ENCODE peak calls at places on chromosome 9, in ten cellular contexts. K is endothelial cell, U is fibroblast of the aortic adventitia, R is heart left ventricle, Y is kidney epithelial cell, B is IMR-90, S is uterus, L is upper lobe of right lung, E is Peyer's patch, F is gastrocnemius medialis. V is an unnamed sample.

GRCh38 chr9:131810351-131811170 is 70.7 kb upstream of the RAPGEF1 start:
- DNase-seq in Y (no peak), K (no peak), S (no peak), L (no peak), B (no peak), U (no peak), R (no peak), F (no peak), E (no peak), V (no peak)

GRCh38 chr9:97875111-97875510 is 22.1 kb downstream of the FOXE1 start:
- DNase-seq in U (no peak), F (no peak), K (no peak), Y (no peak), S (no peak), B (no peak), E (no peak), R (no peak), L (no peak), V (peak)

GRCh38 chr9:126038790-126039189 is 287.8 kb upstream of the MVB12B start:
- DNase-seq in L (no peak), F (no peak), U (no peak), B (no peak), R (no peak), S (no peak), E (no peak), K (no peak), Y (no peak), V (no peak)

GRCh38 chr9:126291925-126292324 is 34.7 kb upstream of the MVB12B start:
- DNase-seq in F (no peak), K (no peak), R (no peak), B (no peak), U (no peak), Y (no peak), E (no peak), L (no peak), S (no peak), V (peak)

GRCh38 chr9:34572628-34573027 is 16.9 kb downstream of the CNTFR start:
- DNase-seq in K (no peak), R (no peak), B (no peak), Y (no peak), U (no peak), S (no peak), E (no peak), F (no peak), L (no peak), V (no peak)

GRCh38 chr9:132949709-132950108 is 5.3 kb upstream of the TSC1 start:
- DNase-seq in E (no peak), F (no peak), U (no peak), Y (no peak), R (no peak), S (no peak), L (no peak), B (no peak), K (no peak), V (no peak)

GRCh38 chr9:126173401-126173800 is 153.2 kb upstream of the MVB12B start:
- DNase-seq in B (no peak), L (no peak), K (no peak), U (no peak), E (no peak), S (no peak), Y (no peak), F (no peak), R (no peak), V (peak)

GRCh38 chr9:112157087-112157486 is 18.0 kb downstream of the SUSD1 start:
- DNase-seq in F (no peak), R (no peak), L (no peak), Y (no peak), U (no peak), K (no peak), B (no peak), S (no peak), E (no peak), V (no peak)

GRCh38 chr9:128244443-128245226 is 31.2 kb downstream of the GOLGA2 start:
- DNase-seq in U (peak), F (peak), L (peak), K (no peak), E (peak), Y (no peak), B (peak), R (peak), S (peak), V (peak)

GRCh38 chr9:115106001-115106400 is 12.0 kb downstream of the TNC start:
- DNase-seq in U (no peak), B (peak), F (no peak), R (no peak), K (no peak), E (no peak), L (no peak), S (no peak), Y (no peak), V (no peak)

GRCh38 chr9:134099123-134099761 is 31.4 kb upstream of the BRD3 start:
- DNase-seq in U (peak), K (peak), R (no peak), E (peak), S (no peak), L (peak), F (no peak), B (peak), Y (peak), V (no peak)

GRCh38 chr9:110069326-110070248 is 138.4 kb downstream of the C9orf152 start:
- DNase-seq in B (peak), E (no peak), F (no peak), U (peak), K (no peak), R (peak), Y (no peak), L (peak), S (peak), V (no peak)

GRCh38 chr9:131287366-131287765 is 2.2 kb upstream of the PLPP7 start:
- DNase-seq in R (no peak), E (no peak), U (no peak), K (no peak), F (no peak), L (no peak), Y (no peak), B (no peak), S (no peak), V (no peak)

GRCh38 chr9:26955222-26955903 is 849 bp upstream of the IFT74 start:
- DNase-seq in S (no peak), L (no peak), R (no peak), F (no peak), Y (no peak), B (no peak), E (no peak), U (peak), K (no peak), V (no peak)

GRCh38 chr9:100601216-100601615 is 23.3 kb downstream of the CAVIN4 start:
- DNase-seq in S (no peak), U (peak), E (peak), Y (no peak), L (no peak), F (no peak), K (peak), R (no peak), B (peak), V (no peak)

GRCh38 chr9:113421726-113422125 is 11.2 kb downstream of the C9orf43 start:
- DNase-seq in K (no peak), S (no peak), F (no peak), R (no peak), B (no peak), Y (no peak), E (no peak), L (no peak), U (no peak), V (no peak)

GRCh38 chr9:86353591-86354047 is 591 bp downstream of the TUT7 start:
- DNase-seq in K (no peak), E (peak), Y (no peak), S (no peak), B (no peak), R (no peak), U (peak), F (no peak), L (no peak), V (no peak)

GRCh38 chr9:136326061-136326776 is 1.1 kb upstream of the GPSM1 start:
- DNase-seq in F (no peak), S (no peak), L (no peak), Y (no peak), B (peak), R (no peak), K (no peak), U (peak), E (no peak), V (peak)

GRCh38 chr9:2367970-2368369 is 253.6 kb upstream of the VLDLR start:
- DNase-seq in K (no peak), F (no peak), L (no peak), B (no peak), R (no peak), U (no peak), E (no peak), S (no peak), Y (no peak), V (no peak)

GRCh38 chr9:92724528-92725265 is 39.9 kb downstream of the BICD2 start:
- DNase-seq in R (no peak), Y (no peak), K (no peak), U (no peak), B (no peak), E (peak), F (no peak), S (no peak), L (no peak), V (peak)

GRCh38 chr9:7570107-7570720 is 229.4 kb downstream of the DMAC1 start:
- DNase-seq in K (peak), U (peak), L (no peak), R (no peak), B (peak), S (peak), E (peak), Y (peak), F (no peak), V (no peak)

GRCh38 chr9:34463098-34463900 is 4.7 kb downstream of the DNAI1 start:
- DNase-seq in K (no peak), E (no peak), L (no peak), Y (no peak), U (peak), B (peak), S (peak), F (no peak), R (no peak), V (no peak)

GRCh38 chr9:2559212-2560152 is 62.1 kb upstream of the VLDLR start:
- DNase-seq in K (no peak), U (peak), B (peak), Y (peak), S (peak), E (peak), R (peak), F (peak), L (no peak), V (no peak)

GRCh38 chr9:118578467-118578866 is 790.8 kb downstream of the BRINP1 start:
- DNase-seq in E (no peak), R (no peak), F (no peak), S (no peak), Y (peak), L (no peak), B (no peak), U (peak), K (no peak), V (no peak)

GRCh38 chr9:77464591-77465125 is 183.5 kb downstream of the GNA14 start:
- DNase-seq in Y (no peak), F (no peak), B (peak), R (no peak), U (no peak), E (no peak), K (no peak), L (no peak), S (no peak), V (no peak)

GRCh38 chr9:109027176-109027575 is 13.9 kb upstream of the CTNNAL1 start:
- DNase-seq in S (peak), E (no peak), Y (no peak), B (peak), R (no peak), K (no peak), U (peak), F (no peak), L (no peak), V (no peak)

GRCh38 chr9:116237456-116237855 is 83.9 kb downstream of the PAPPA start:
- DNase-seq in U (no peak), L (no peak), K (no peak), B (no peak), F (no peak), E (no peak), R (no peak), Y (no peak), S (no peak), V (no peak)

GRCh38 chr9:115250646-115251045 is 132.7 kb upstream of the TNC start:
- DNase-seq in R (no peak), S (no peak), U (peak), F (no peak), L (no peak), K (no peak), B (peak), E (no peak), Y (peak), V (no peak)

GRCh38 chr9:21974542-21975409 is 19.4 kb downstream of the CDKN2A start:
- DNase-seq in S (no peak), Y (no peak), B (peak), F (no peak), R (no peak), L (no peak), K (peak), U (no peak), E (no peak), V (peak)

GRCh38 chr9:38329980-38330379 is 62.5 kb upstream of the ALDH1B1 start:
- DNase-seq in E (no peak), K (no peak), F (no peak), R (no peak), S (no peak), L (no peak), Y (no peak), U (no peak), B (no peak), V (peak)

GRCh38 chr9:95772320-95773060 is 103.0 kb upstream of the ERCC6L2 start:
- DNase-seq in R (peak), S (peak), B (peak), U (peak), F (no peak), K (peak), L (no peak), E (peak), Y (no peak), V (no peak)
- TF ChIP-seq CTCF in R (peak), S (no peak), B (no peak), U (peak), F (no peak), K (no peak), L (no peak), E (no peak), Y (no peak), V (peak)

GRCh38 chr9:31808770-31809169 is 575.7 kb upstream of the ACO1 start:
- DNase-seq in K (no peak), Y (no peak), U (no peak), B (no peak), L (no peak), R (no peak), E (no peak), F (no peak), S (no peak), V (no peak)

DNA sequence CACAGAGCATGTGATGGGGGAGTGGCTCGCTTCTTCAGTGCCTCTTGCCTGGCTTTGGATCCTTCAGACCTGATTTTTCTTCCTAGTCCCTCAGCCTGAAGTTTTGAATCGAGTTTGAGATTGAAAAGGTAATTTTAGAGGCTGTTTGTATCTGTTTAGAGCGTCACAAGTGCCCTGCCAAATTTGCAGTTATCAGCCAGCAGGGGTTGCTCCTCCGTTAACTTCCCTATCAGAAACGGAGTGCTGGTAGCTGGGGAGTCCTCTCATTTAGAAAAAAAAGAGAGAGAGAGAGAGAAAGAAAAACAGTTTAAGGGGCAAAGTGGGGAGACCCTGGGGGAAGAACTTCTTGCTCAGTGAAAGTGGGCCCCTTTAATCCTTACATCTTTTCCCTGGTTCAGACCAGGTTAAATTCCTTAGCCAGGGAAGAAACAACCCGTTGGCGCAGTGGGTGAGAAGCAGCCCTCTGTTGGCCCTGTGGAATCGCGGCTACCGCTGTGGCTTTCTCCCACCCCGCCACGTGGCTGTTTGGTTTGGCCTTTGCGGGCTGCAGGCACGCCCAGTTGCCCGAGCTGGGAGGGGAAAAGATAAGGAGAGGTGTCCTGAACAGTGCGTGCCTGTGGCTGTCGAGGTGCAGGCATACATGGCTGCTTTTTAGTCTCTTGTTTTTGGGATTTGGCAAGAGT is 576.7 kb upstream of the ACO1 start:
- DNase-seq in U (no peak), K (no peak), Y (no peak), E (no peak), S (no peak), L (no peak), R (no peak), B (no peak), F (no peak), V (no peak)
- TF ChIP-seq CTCF in U (no peak), K (no peak), Y (no peak), E (no peak), S (no peak), L (no peak), R (no peak), B (no peak), F (no peak), V (peak)

GRCh38 chr9:88872171-88872946 is 118.9 kb upstream of the S1PR3 start:
- DNase-seq in Y (no peak), R (no peak), L (no peak), S (no peak), B (no peak), U (no peak), F (no peak), K (no peak), E (no peak), V (no peak)
- TF ChIP-seq CTCF in Y (no peak), R (no peak), L (no peak), S (no peak), B (no peak), U (no peak), F (no peak), K (no peak), E (no peak), V (no peak)

DNA sequence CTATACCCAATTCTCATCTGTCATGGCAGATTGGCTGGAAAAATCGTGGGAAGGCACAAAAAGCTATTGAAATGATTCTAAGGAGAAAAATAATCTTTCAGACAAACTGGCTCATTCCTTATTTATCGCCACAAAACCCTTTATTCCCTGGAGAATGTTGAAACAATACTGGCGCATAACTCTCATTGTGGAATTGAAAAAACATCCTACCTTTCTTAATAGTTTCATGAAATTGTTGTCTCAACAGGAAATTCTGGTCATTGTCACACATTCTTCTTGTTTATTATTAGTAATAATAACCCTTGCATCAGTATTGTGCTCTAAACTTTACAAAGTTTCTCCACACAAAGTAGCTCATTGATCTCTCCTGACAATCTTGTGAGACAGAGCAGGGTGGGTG is 48.9 kb upstream of the COL15A1 start:
- DNase-seq in B (no peak), K (no peak), L (no peak), Y (no peak), F (no peak), U (no peak), R (no peak), S (no peak), E (no peak), V (no peak)
- TF ChIP-seq CTCF in B (no peak), K (no peak), L (no peak), Y (no peak), F (no peak), U (no peak), R (no peak), S (no peak), E (no peak), V (no peak)

DNA sequence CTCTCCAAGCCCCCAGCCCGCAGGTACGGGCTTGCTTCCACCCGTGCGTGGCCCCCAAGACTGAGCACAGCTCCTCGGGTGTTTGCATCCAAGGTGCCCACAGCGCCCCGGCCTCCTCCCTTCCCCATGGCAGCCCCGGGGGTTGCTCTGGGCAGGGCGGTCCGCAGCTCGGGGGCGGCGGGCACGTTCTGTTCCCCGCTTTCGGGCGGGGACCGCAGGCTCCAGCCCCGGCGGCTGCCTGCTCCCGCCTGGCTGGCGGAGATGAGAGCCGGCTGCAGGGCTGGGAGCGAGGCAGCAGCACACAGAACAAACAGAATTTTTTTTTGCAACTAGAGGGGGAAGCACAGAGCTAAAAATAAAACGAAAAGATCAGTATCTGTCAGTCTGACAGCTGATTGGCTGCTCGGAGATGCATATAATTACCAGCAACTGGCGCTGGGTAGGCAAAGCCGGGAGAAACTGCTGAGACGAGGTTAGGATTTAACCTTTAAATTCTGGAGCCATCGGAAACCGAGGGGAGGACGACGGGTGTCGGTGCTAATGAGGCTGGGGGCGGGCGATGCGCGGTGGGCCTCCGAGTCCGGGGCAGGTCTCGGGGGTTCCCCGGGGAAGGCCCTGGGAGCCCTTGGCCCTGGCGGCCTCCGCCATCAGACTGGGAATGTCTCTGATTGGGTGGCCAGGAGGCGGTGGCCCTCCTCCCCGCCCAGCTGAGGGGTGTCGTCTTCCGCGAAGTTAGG is 142.7 kb upstream of the IER5L start:
- DNase-seq in E (peak), B (peak), S (peak), L (peak), K (no peak), U (peak), F (no peak), R (peak), Y (peak), V (no peak)
- TF ChIP-seq CTCF in E (no peak), B (peak), S (no peak), L (peak), K (no peak), U (peak), F (no peak), R (peak), Y (no peak), V (peak)

DNA sequence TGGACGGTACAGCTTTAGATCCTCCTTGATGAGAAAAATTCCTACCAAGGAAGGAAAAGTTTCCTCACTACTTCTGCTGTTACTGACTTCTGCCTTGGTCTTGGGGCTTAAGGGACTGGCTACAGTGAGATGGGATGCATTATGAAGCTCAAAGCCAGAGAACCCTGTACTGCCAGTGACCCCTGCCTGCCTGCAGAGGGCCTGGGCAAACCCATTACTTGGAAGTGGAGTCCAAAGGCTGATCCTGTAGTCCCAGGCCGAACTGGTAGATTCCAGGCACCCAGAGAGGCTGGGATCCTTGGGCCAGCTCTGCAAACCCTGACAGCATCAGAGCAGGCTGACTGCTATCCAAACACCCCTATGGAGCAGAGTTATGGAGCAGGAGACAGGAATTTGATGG is 25.7 kb upstream of the NR5A1 start:
- DNase-seq in K (no peak), L (no peak), U (no peak), E (no peak), F (no peak), R (no peak), S (no peak), B (no peak), Y (no peak), V (no peak)
- TF ChIP-seq CTCF in K (no peak), L (no peak), U (no peak), E (no peak), F (no peak), R (no peak), S (no peak), B (no peak), Y (no peak), V (no peak)

GRCh38 chr9:90874194-90874593 is 72.6 kb downstream of the SYK start:
- DNase-seq in S (no peak), K (no peak), E (no peak), U (no peak), L (no peak), Y (no peak), R (no peak), F (no peak), B (no peak), V (peak)
- TF ChIP-seq CTCF in S (no peak), K (no peak), E (no peak), U (peak), L (no peak), Y (no peak), R (no peak), F (no peak), B (no peak), V (no peak)

GRCh38 chr9:95025213-95026170 is 292.0 kb downstream of the FANCC start:
- DNase-seq in L (peak), K (no peak), Y (peak), E (peak), S (peak), F (peak), R (peak), B (peak), U (peak), V (no peak)
- TF ChIP-seq CTCF in L (peak), K (no peak), Y (peak), E (no peak), S (peak), F (no peak), R (peak), B (peak), U (peak), V (peak)